ENCODE peak calls at places on chromosomes 7 and 10, in nine cellular contexts. One of them, this sample, is unnamed.

GRCh38 chr10:94069884-94070283 is 76.2 kb downstream of the PLCE1 start:
- DNase-seq in CD8-positive, alpha-beta T cell: no peak
- DNase-seq in T-helper 9 cell: no peak
- DNase-seq in AG09309: no peak
- DNase-seq in NCI-H2171 treated with DMSO at 0.1 percent for 48 hours: no peak
- DNase-seq in H54: no peak
- DNase-seq in RPMI7951: peak
- DNase-seq in keratinocyte: no peak
- DNase-seq in MM.1S: no peak
- DNase-seq in this sample: no peak

GRCh38 chr7:33905389-33906032 is at the start of gene BMPER:
- DNase-seq in keratinocyte: no peak
- DNase-seq in H54: peak
- DNase-seq in MM.1S: peak
- DNase-seq in CD8-positive, alpha-beta T cell: no peak
- DNase-seq in NCI-H2171 treated with DMSO at 0.1 percent for 48 hours: peak
- DNase-seq in RPMI7951: peak
- DNase-seq in T-helper 9 cell: no peak
- DNase-seq in AG09309: no peak
- DNase-seq in this sample: no peak

GRCh38 chr7:117347480-117347879 is 24.6 kb upstream of the WNT2 start:
- DNase-seq in NCI-H2171 treated with DMSO at 0.1 percent for 48 hours: no peak
- DNase-seq in keratinocyte: no peak
- DNase-seq in RPMI7951: no peak
- DNase-seq in T-helper 9 cell: no peak
- DNase-seq in MM.1S: peak
- DNase-seq in H54: no peak
- DNase-seq in AG09309: no peak
- DNase-seq in CD8-positive, alpha-beta T cell: no peak
- DNase-seq in this sample: no peak

GRCh38 chr7:129719980-129720732 is 108.6 kb downstream of the NRF1 start:
- DNase-seq in T-helper 9 cell: no peak
- DNase-seq in RPMI7951: no peak
- DNase-seq in NCI-H2171 treated with DMSO at 0.1 percent for 48 hours: peak
- DNase-seq in AG09309: no peak
- DNase-seq in CD8-positive, alpha-beta T cell: no peak
- DNase-seq in H54: no peak
- DNase-seq in keratinocyte: no peak
- DNase-seq in MM.1S: peak
- DNase-seq in this sample: no peak

GRCh38 chr7:131861620-131862346 is 305.4 kb upstream of the PODXL start:
- DNase-seq in RPMI7951: peak
- DNase-seq in NCI-H2171 treated with DMSO at 0.1 percent for 48 hours: no peak
- DNase-seq in AG09309: no peak
- DNase-seq in CD8-positive, alpha-beta T cell: no peak
- DNase-seq in keratinocyte: no peak
- DNase-seq in T-helper 9 cell: no peak
- DNase-seq in MM.1S: no peak
- DNase-seq in H54: peak
- DNase-seq in this sample: no peak

GRCh38 chr7:36951257-36951697 is 227.0 kb upstream of the AOAH start:
- DNase-seq in AG09309: no peak
- DNase-seq in keratinocyte: no peak
- DNase-seq in NCI-H2171 treated with DMSO at 0.1 percent for 48 hours: no peak
- DNase-seq in H54: no peak
- DNase-seq in MM.1S: peak
- DNase-seq in CD8-positive, alpha-beta T cell: no peak
- DNase-seq in T-helper 9 cell: no peak
- DNase-seq in RPMI7951: no peak
- DNase-seq in this sample: no peak

GRCh38 chr7:132485136-132485535 is 91.1 kb downstream of the PLXNA4 start:
- DNase-seq in NCI-H2171 treated with DMSO at 0.1 percent for 48 hours: no peak
- DNase-seq in keratinocyte: no peak
- DNase-seq in MM.1S: no peak
- DNase-seq in AG09309: no peak
- DNase-seq in H54: no peak
- DNase-seq in T-helper 9 cell: no peak
- DNase-seq in CD8-positive, alpha-beta T cell: no peak
- DNase-seq in RPMI7951: no peak
- DNase-seq in this sample: no peak

GRCh38 chr7:44693641-44694313 is 54.9 kb upstream of the ZMIZ2 start:
- DNase-seq in keratinocyte: no peak
- DNase-seq in T-helper 9 cell: no peak
- DNase-seq in AG09309: peak
- DNase-seq in H54: peak
- DNase-seq in RPMI7951: peak
- DNase-seq in NCI-H2171 treated with DMSO at 0.1 percent for 48 hours: peak
- DNase-seq in CD8-positive, alpha-beta T cell: no peak
- DNase-seq in MM.1S: no peak
- DNase-seq in this sample: no peak

GRCh38 chr10:127300868-127301321 is 104.5 kb upstream of the INSYN2A start:
- DNase-seq in MM.1S: no peak
- DNase-seq in H54: no peak
- DNase-seq in T-helper 9 cell: no peak
- DNase-seq in keratinocyte: no peak
- DNase-seq in CD8-positive, alpha-beta T cell: no peak
- DNase-seq in AG09309: no peak
- DNase-seq in NCI-H2171 treated with DMSO at 0.1 percent for 48 hours: no peak
- DNase-seq in RPMI7951: no peak
- DNase-seq in this sample: no peak

GRCh38 chr10:90530526-90530925 is 327.3 kb downstream of the HTR7 start:
- DNase-seq in T-helper 9 cell: no peak
- DNase-seq in keratinocyte: no peak
- DNase-seq in RPMI7951: no peak
- DNase-seq in NCI-H2171 treated with DMSO at 0.1 percent for 48 hours: no peak
- DNase-seq in MM.1S: no peak
- DNase-seq in CD8-positive, alpha-beta T cell: no peak
- DNase-seq in H54: no peak
- DNase-seq in AG09309: no peak
- DNase-seq in this sample: no peak

GRCh38 chr10:132500781-132501415 is 36.7 kb upstream of the INPP5A start:
- DNase-seq in RPMI7951: no peak
- DNase-seq in H54: no peak
- DNase-seq in keratinocyte: no peak
- DNase-seq in T-helper 9 cell: no peak
- DNase-seq in NCI-H2171 treated with DMSO at 0.1 percent for 48 hours: no peak
- DNase-seq in MM.1S: no peak
- DNase-seq in AG09309: no peak
- DNase-seq in CD8-positive, alpha-beta T cell: no peak
- DNase-seq in this sample: no peak

GRCh38 chr10:86367339-86367951 is 850 bp upstream of the GRID1 start:
- DNase-seq in keratinocyte: no peak
- DNase-seq in NCI-H2171 treated with DMSO at 0.1 percent for 48 hours: no peak
- DNase-seq in MM.1S: no peak
- DNase-seq in H54: no peak
- DNase-seq in RPMI7951: no peak
- DNase-seq in AG09309: no peak
- DNase-seq in T-helper 9 cell: no peak
- DNase-seq in CD8-positive, alpha-beta T cell: no peak
- DNase-seq in this sample: no peak

GRCh38 chr7:81604075-81604807 is 165.6 kb downstream of the HGF start:
- DNase-seq in keratinocyte: no peak
- DNase-seq in AG09309: peak
- DNase-seq in H54: no peak
- DNase-seq in CD8-positive, alpha-beta T cell: no peak
- DNase-seq in RPMI7951: peak
- DNase-seq in NCI-H2171 treated with DMSO at 0.1 percent for 48 hours: no peak
- DNase-seq in T-helper 9 cell: no peak
- DNase-seq in MM.1S: no peak
- DNase-seq in this sample: no peak

GRCh38 chr10:30368065-30368718 is 19.1 kb upstream of the MTPAP start:
- DNase-seq in RPMI7951: no peak
- DNase-seq in keratinocyte: no peak
- DNase-seq in NCI-H2171 treated with DMSO at 0.1 percent for 48 hours: no peak
- DNase-seq in CD8-positive, alpha-beta T cell: no peak
- DNase-seq in T-helper 9 cell: no peak
- DNase-seq in H54: no peak
- DNase-seq in MM.1S: no peak
- DNase-seq in AG09309: no peak
- DNase-seq in this sample: no peak

GRCh38 chr10:48466611-48467240 is 138.1 kb downstream of the ARHGAP22 start:
- DNase-seq in T-helper 9 cell: no peak
- DNase-seq in NCI-H2171 treated with DMSO at 0.1 percent for 48 hours: no peak
- DNase-seq in CD8-positive, alpha-beta T cell: no peak
- DNase-seq in MM.1S: no peak
- DNase-seq in AG09309: no peak
- DNase-seq in H54: no peak
- DNase-seq in RPMI7951: no peak
- DNase-seq in keratinocyte: peak
- DNase-seq in this sample: no peak

GRCh38 chr10:75350791-75351190 is 50.8 kb downstream of the ZNF503 start:
- DNase-seq in NCI-H2171 treated with DMSO at 0.1 percent for 48 hours: no peak
- DNase-seq in MM.1S: no peak
- DNase-seq in RPMI7951: peak
- DNase-seq in keratinocyte: peak
- DNase-seq in H54: peak
- DNase-seq in CD8-positive, alpha-beta T cell: no peak
- DNase-seq in T-helper 9 cell: no peak
- DNase-seq in AG09309: no peak
- DNase-seq in this sample: no peak

GRCh38 chr10:21194510-21194993 is 297.4 kb upstream of the NEBL start:
- DNase-seq in AG09309: no peak
- DNase-seq in H54: no peak
- DNase-seq in RPMI7951: peak
- DNase-seq in keratinocyte: no peak
- DNase-seq in MM.1S: no peak
- DNase-seq in CD8-positive, alpha-beta T cell: no peak
- DNase-seq in NCI-H2171 treated with DMSO at 0.1 percent for 48 hours: no peak
- DNase-seq in T-helper 9 cell: no peak
- DNase-seq in this sample: no peak

GRCh38 chr10:122744257-122744656 is 44.6 kb upstream of the C10orf120 start:
- DNase-seq in RPMI7951: no peak
- DNase-seq in keratinocyte: no peak
- DNase-seq in T-helper 9 cell: no peak
- DNase-seq in H54: no peak
- DNase-seq in NCI-H2171 treated with DMSO at 0.1 percent for 48 hours: no peak
- DNase-seq in CD8-positive, alpha-beta T cell: no peak
- DNase-seq in AG09309: no peak
- DNase-seq in MM.1S: no peak
- DNase-seq in this sample: no peak

GRCh38 chr7:100400656-100401055 is 27.4 kb downstream of the PILRA start:
- DNase-seq in RPMI7951: peak
- DNase-seq in H54: no peak
- DNase-seq in MM.1S: no peak
- DNase-seq in T-helper 9 cell: no peak
- DNase-seq in keratinocyte: no peak
- DNase-seq in NCI-H2171 treated with DMSO at 0.1 percent for 48 hours: no peak
- DNase-seq in CD8-positive, alpha-beta T cell: no peak
- DNase-seq in AG09309: no peak
- DNase-seq in this sample: no peak

GRCh38 chr7:46253500-46253899 is 332.4 kb upstream of the IGFBP3 start:
- DNase-seq in T-helper 9 cell: no peak
- DNase-seq in RPMI7951: no peak
- DNase-seq in NCI-H2171 treated with DMSO at 0.1 percent for 48 hours: no peak
- DNase-seq in keratinocyte: no peak
- DNase-seq in MM.1S: no peak
- DNase-seq in CD8-positive, alpha-beta T cell: no peak
- DNase-seq in AG09309: no peak
- DNase-seq in H54: no peak
- DNase-seq in this sample: no peak

GRCh38 chr10:127310932-127311331 is 114.5 kb upstream of the INSYN2A start:
- DNase-seq in H54: no peak
- DNase-seq in RPMI7951: no peak
- DNase-seq in MM.1S: no peak
- DNase-seq in CD8-positive, alpha-beta T cell: no peak
- DNase-seq in keratinocyte: no peak
- DNase-seq in T-helper 9 cell: no peak
- DNase-seq in NCI-H2171 treated with DMSO at 0.1 percent for 48 hours: no peak
- DNase-seq in AG09309: no peak
- DNase-seq in this sample: no peak

GRCh38 chr10:5411941-5412276 is 448 bp upstream of the NET1 start:
- DNase-seq in MM.1S: no peak
- DNase-seq in CD8-positive, alpha-beta T cell: no peak
- DNase-seq in NCI-H2171 treated with DMSO at 0.1 percent for 48 hours: peak
- DNase-seq in RPMI7951: no peak
- DNase-seq in AG09309: no peak
- DNase-seq in T-helper 9 cell: no peak
- DNase-seq in H54: no peak
- DNase-seq in keratinocyte: no peak
- DNase-seq in this sample: no peak

GRCh38 chr7:106071999-106072714 is 40.0 kb downstream of the SYPL1 start:
- DNase-seq in NCI-H2171 treated with DMSO at 0.1 percent for 48 hours: peak
- DNase-seq in RPMI7951: no peak
- DNase-seq in AG09309: no peak
- DNase-seq in H54: no peak
- DNase-seq in CD8-positive, alpha-beta T cell: no peak
- DNase-seq in keratinocyte: no peak
- DNase-seq in T-helper 9 cell: no peak
- DNase-seq in MM.1S: no peak
- DNase-seq in this sample: no peak

GRCh38 chr10:130664526-130664925 is 528.3 kb downstream of the GLRX3 start:
- DNase-seq in RPMI7951: no peak
- DNase-seq in MM.1S: no peak
- DNase-seq in T-helper 9 cell: no peak
- DNase-seq in AG09309: no peak
- DNase-seq in CD8-positive, alpha-beta T cell: no peak
- DNase-seq in H54: no peak
- DNase-seq in NCI-H2171 treated with DMSO at 0.1 percent for 48 hours: no peak
- DNase-seq in keratinocyte: no peak
- DNase-seq in this sample: no peak

GRCh38 chr7:28180364-28181147 is at the start of gene JAZF1:
- DNase-seq in H54: peak
- DNase-seq in CD8-positive, alpha-beta T cell: peak
- DNase-seq in MM.1S: peak
- DNase-seq in keratinocyte: no peak
- DNase-seq in T-helper 9 cell: peak
- DNase-seq in RPMI7951: peak
- DNase-seq in AG09309: no peak
- DNase-seq in NCI-H2171 treated with DMSO at 0.1 percent for 48 hours: peak
- DNase-seq in this sample: peak

GRCh38 chr10:123021517-123021916 is 12.7 kb downstream of the ACADSB start:
- DNase-seq in H54: no peak
- DNase-seq in CD8-positive, alpha-beta T cell: no peak
- DNase-seq in NCI-H2171 treated with DMSO at 0.1 percent for 48 hours: no peak
- DNase-seq in MM.1S: no peak
- DNase-seq in AG09309: no peak
- DNase-seq in RPMI7951: peak
- DNase-seq in keratinocyte: no peak
- DNase-seq in T-helper 9 cell: no peak
- DNase-seq in this sample: no peak

GRCh38 chr7:120941856-120942255 is 8.7 kb upstream of the ING3 start:
- DNase-seq in H54: no peak
- DNase-seq in keratinocyte: no peak
- DNase-seq in MM.1S: no peak
- DNase-seq in RPMI7951: no peak
- DNase-seq in AG09309: no peak
- DNase-seq in NCI-H2171 treated with DMSO at 0.1 percent for 48 hours: no peak
- DNase-seq in T-helper 9 cell: no peak
- DNase-seq in CD8-positive, alpha-beta T cell: no peak
- DNase-seq in this sample: no peak

GRCh38 chr7:108684629-108685028 is 115.0 kb downstream of the DNAJB9 start:
- DNase-seq in MM.1S: no peak
- DNase-seq in RPMI7951: peak
- DNase-seq in AG09309: no peak
- DNase-seq in CD8-positive, alpha-beta T cell: no peak
- DNase-seq in NCI-H2171 treated with DMSO at 0.1 percent for 48 hours: no peak
- DNase-seq in keratinocyte: no peak
- DNase-seq in H54: no peak
- DNase-seq in T-helper 9 cell: no peak
- DNase-seq in this sample: no peak

GRCh38 chr10:44186150-44186549 is 198.7 kb downstream of the CXCL12 start:
- DNase-seq in NCI-H2171 treated with DMSO at 0.1 percent for 48 hours: no peak
- DNase-seq in RPMI7951: peak
- DNase-seq in keratinocyte: no peak
- DNase-seq in AG09309: peak
- DNase-seq in H54: no peak
- DNase-seq in T-helper 9 cell: no peak
- DNase-seq in CD8-positive, alpha-beta T cell: no peak
- DNase-seq in MM.1S: no peak
- DNase-seq in this sample: no peak

GRCh38 chr10:121337356-121337936 is 260.8 kb downstream of the FGFR2 start:
- DNase-seq in RPMI7951: no peak
- DNase-seq in H54: no peak
- DNase-seq in NCI-H2171 treated with DMSO at 0.1 percent for 48 hours: no peak
- DNase-seq in MM.1S: no peak
- DNase-seq in AG09309: no peak
- DNase-seq in keratinocyte: no peak
- DNase-seq in T-helper 9 cell: no peak
- DNase-seq in CD8-positive, alpha-beta T cell: no peak
- DNase-seq in this sample: no peak

GRCh38 chr7:45576249-45576929 is 2.2 kb downstream of the ADCY1 start:
- DNase-seq in keratinocyte: no peak
- DNase-seq in MM.1S: no peak
- DNase-seq in RPMI7951: peak
- DNase-seq in NCI-H2171 treated with DMSO at 0.1 percent for 48 hours: no peak
- DNase-seq in H54: no peak
- DNase-seq in T-helper 9 cell: no peak
- DNase-seq in AG09309: no peak
- DNase-seq in CD8-positive, alpha-beta T cell: no peak
- DNase-seq in this sample: no peak

This sample was measured in memory B cell.